ENCODE peak calls at places on chromosomes 3 and 15, in five cellular contexts. S is NT2/D1, M is lower lobe of right lung, V is transverse colon, P is adipocyte. J is an unnamed sample.

GRCh38 chr3:32593903-32594525 is 23.4 kb upstream of the DYNC1LI1 start:
- DNase-seq in P (peak; percentile 68), V (no peak), M (no peak), S (no peak), J (no peak)

GRCh38 chr3:11282250-11283125 is 10.3 kb downstream of the ATG7 start:
- DNase-seq in V (peak; percentile 27), P (no peak), S (no peak), M (no peak), J (no peak)

GRCh38 chr3:177157492-177157891 is 39.8 kb downstream of the TBL1XR1 start:
- DNase-seq in P (no peak), M (no peak), S (no peak), V (no peak), J (no peak)

GRCh38 chr3:72310028-72310987 is 525.4 kb upstream of the PROK2 start:
- DNase-seq in S (no peak), P (peak; percentile 73), M (no peak), V (peak; percentile 67), J (peak; percentile 92)

GRCh38 chr3:141878812-141879211 is 2.4 kb downstream of the ATP1B3 start:
- DNase-seq in P (peak; percentile 74), S (no peak), V (peak; percentile 21), M (no peak), J (no peak)

GRCh38 chr3:31918179-31919165 is 62.6 kb downstream of the OSBPL10 start:
- DNase-seq in S (no peak), P (peak; percentile 41), V (no peak), M (no peak), J (no peak)

GRCh38 chr15:38886315-38887163 is 321.9 kb upstream of the RASGRP1 start:
- DNase-seq in P (peak; percentile 89), M (no peak), V (no peak), S (no peak), J (no peak)

GRCh38 chr15:85504739-85505676 is 124.6 kb downstream of the AKAP13 start:
- DNase-seq in S (peak; percentile 32), P (peak; percentile 90), M (no peak), V (peak; percentile 46), J (no peak)

GRCh38 chr3:123584284-123584987 is 417 bp downstream of the HACD2 start:
- DNase-seq in V (peak; percentile 55), P (peak; percentile 72), S (no peak), M (peak; percentile 76), J (no peak)

GRCh38 chr3:123584988-123585937 is at the start of gene HACD2:
- DNase-seq in V (peak; percentile 98), S (peak; percentile 95), P (peak; percentile 99), M (peak; percentile 98), J (peak; percentile 100)

GRCh38 chr3:123586131-123586530 is 1.3 kb upstream of the HACD2 start:
- DNase-seq in V (peak; percentile 60), P (peak; percentile 56), M (no peak), S (peak; percentile 76), J (peak; percentile 76)

GRCh38 chr3:123582315-123582714 is 2.5 kb downstream of the HACD2 start:
- DNase-seq in M (no peak), V (peak; percentile 29), P (no peak), S (no peak), J (no peak)

DNA sequence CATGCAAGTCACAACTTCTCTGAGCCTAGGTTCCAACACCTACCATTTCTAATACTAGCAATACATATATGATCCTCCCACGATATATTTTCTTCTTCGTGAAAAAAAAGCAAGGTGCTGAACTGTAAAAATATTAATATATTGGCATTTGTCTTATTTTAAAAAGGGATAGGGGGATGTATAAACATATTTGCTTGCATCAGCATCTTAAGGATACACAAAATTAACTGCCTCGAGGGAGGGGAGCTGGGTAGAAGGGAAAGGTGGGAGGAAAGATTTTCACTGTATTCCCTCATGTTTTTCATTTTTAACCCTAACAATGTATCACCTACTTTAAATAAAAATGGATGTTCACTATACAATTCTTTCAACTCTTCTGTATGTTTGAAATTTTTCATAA is 1.3 kb downstream of the HACD2 start:
- DNase-seq in S (no peak), M (no peak), V (no peak), P (no peak), J (no peak)
- H3K4me3 ChIP-seq in S (peak overlapping the region; percentile 90), M (peak overlapping the region; percentile 88), V (no peak overlapping the region), P (peak overlapping the region; percentile 96), J (no peak overlapping the region)

DNA sequence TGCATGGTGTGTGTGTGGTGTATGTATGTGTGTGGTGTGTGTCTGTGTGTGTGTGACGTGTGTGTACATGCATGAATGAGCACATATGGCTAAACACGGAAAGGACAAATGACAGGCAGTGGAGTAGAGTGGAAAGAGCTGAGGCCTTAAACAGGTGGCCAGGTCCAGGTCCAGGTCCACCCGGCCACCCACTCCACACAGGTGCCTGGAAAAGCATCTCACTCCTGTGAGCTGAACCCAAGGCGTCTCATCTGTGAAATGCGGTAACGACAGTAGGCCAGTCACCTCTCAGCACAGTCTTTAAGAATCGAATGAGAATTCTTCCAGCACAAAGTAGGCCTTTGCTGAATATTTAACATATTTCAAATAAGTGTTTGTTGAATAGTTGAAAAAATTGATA is 58.7 kb downstream of the ATP10A start:
- DNase-seq in S (no peak), P (no peak), M (no peak), V (no peak), J (no peak)
- H3K4me1 ChIP-seq in S (peaks cover 2% of the 10 kb centered on the region), P (no peaks in the 10 kb centered on the region), M (no peaks in the 10 kb centered on the region), V (no peaks in the 10 kb centered on the region), J (no peaks in the 10 kb centered on the region)

GRCh38 chr3:8516047-8516671 is 14.5 kb downstream of the LMCD1 start:
- DNase-seq in S (no peak), V (no peak), M (no peak), P (no peak), J (no peak)
- H3K4me3 ChIP-seq in S (no peak overlapping the region), V (no peak overlapping the region), M (no peak overlapping the region), P (no peak overlapping the region), J (no peak overlapping the region)

GRCh38 chr3:126267169-126267975 is 87.0 kb upstream of the ALDH1L1 start:
- DNase-seq in V (peak; percentile 49), M (peak; percentile 88), S (peak; percentile 88), P (peak; percentile 91), J (no peak)
- H3K4me1 ChIP-seq in V (peaks cover 32% of the 10 kb centered on the region), M (peaks cover 47% of the 10 kb centered on the region), S (peaks cover 13% of the 10 kb centered on the region), P (peaks cover 41% of the 10 kb centered on the region), J (peaks cover 12% of the 10 kb centered on the region)

J was measured in spleen.